ENCODE peak calls at places on chromosomes 5 and 9, in five cellular contexts. W is PC-9, F is DND-41, O is breast epithelium, M is heart left ventricle. Z is an unnamed sample. For H3K27me3, the result is how much of the 10 kb centered on the place peaks cover.

GRCh38 chr9:92727716-92728700 is 36.6 kb downstream of the BICD2 start:
- DNase-seq in M (peak), W (no peak), F (no peak), O (no peak), Z (no peak)

GRCh38 chr5:9279779-9280178 is 266.1 kb downstream of the SEMA5A start:
- DNase-seq in O (no peak), M (no peak), F (no peak), W (no peak), Z (no peak)

GRCh38 chr5:67350600-67351315 is 154.2 kb upstream of the CD180 start:
- DNase-seq in W (no peak), M (no peak), F (peak), O (no peak), Z (peak)

GRCh38 chr9:14957054-14957453 is 46.8 kb upstream of the FREM1 start:
- DNase-seq in O (no peak), W (no peak), M (peak), F (no peak), Z (no peak)

GRCh38 chr5:68257207-68257606 is 41.7 kb downstream of the PIK3R1 start:
- DNase-seq in W (no peak), F (no peak), O (no peak), M (no peak), Z (no peak)

GRCh38 chr9:128420651-128421473 is at the start of gene CERCAM:
- DNase-seq in W (peak), F (peak), O (peak), M (peak), Z (no peak)

GRCh38 chr9:120904061-120904998 is 22.3 kb downstream of the TRAF1 start:
- DNase-seq in M (no peak), W (no peak), F (no peak), O (no peak), Z (peak)

GRCh38 chr9:136472640-136473353 is 10.0 kb downstream of the SEC16A start:
- DNase-seq in O (no peak), F (no peak), M (no peak), W (no peak), Z (no peak)

GRCh38 chr9:94269264-94269663 is 10.2 kb downstream of the ZNF169 start:
- DNase-seq in W (no peak), O (no peak), F (no peak), M (peak), Z (no peak)

GRCh38 chr5:59485629-59486439 is 407.7 kb downstream of the PDE4D start:
- DNase-seq in F (no peak), O (no peak), M (no peak), W (no peak), Z (no peak)

GRCh38 chr5:179818746-179819295 is 1.9 kb upstream of the SQSTM1 start:
- DNase-seq in F (no peak), W (peak), O (peak), M (peak), Z (peak)

GRCh38 chr9:73807956-73808355 is 656.3 kb downstream of the ANXA1 start:
- DNase-seq in M (no peak), W (no peak), F (no peak), O (no peak), Z (no peak)

GRCh38 chr5:165630211-165630866 is 2124.9 kb downstream of the MAT2B start:
- DNase-seq in W (peak), F (peak), O (no peak), M (peak), Z (no peak)

GRCh38 chr5:9519537-9519936 is 26.3 kb downstream of the SEMA5A start:
- DNase-seq in O (peak), M (no peak), W (no peak), F (no peak), Z (no peak)

GRCh38 chr5:141371572-141372475 is 1.8 kb downstream of the PCDHGB3 start:
- DNase-seq in M (no peak), W (no peak), O (no peak), F (no peak), Z (no peak)

GRCh38 chr5:141373673-141374317 is at the start of gene PCDHGA6:
- DNase-seq in O (no peak), M (no peak), F (no peak), W (no peak), Z (no peak)

GRCh38 chr5:141366016-141366896 is 2.3 kb downstream of the PCDHGA5 start:
- DNase-seq in O (no peak), W (no peak), F (no peak), M (no peak), Z (no peak)

GRCh38 chr5:141374627-141375026 is 936 bp downstream of the PCDHGA6 start:
- DNase-seq in F (no peak), W (no peak), O (no peak), M (no peak), Z (no peak)

GRCh38 chr5:141369994-141370848 is at the start of gene PCDHGB3:
- DNase-seq in F (no peak), M (peak), O (no peak), W (peak), Z (no peak)
- TF ChIP-seq CTCF in F (no peak), M (peak), O (no peak), W (peak), Z (no peak)

DNA sequence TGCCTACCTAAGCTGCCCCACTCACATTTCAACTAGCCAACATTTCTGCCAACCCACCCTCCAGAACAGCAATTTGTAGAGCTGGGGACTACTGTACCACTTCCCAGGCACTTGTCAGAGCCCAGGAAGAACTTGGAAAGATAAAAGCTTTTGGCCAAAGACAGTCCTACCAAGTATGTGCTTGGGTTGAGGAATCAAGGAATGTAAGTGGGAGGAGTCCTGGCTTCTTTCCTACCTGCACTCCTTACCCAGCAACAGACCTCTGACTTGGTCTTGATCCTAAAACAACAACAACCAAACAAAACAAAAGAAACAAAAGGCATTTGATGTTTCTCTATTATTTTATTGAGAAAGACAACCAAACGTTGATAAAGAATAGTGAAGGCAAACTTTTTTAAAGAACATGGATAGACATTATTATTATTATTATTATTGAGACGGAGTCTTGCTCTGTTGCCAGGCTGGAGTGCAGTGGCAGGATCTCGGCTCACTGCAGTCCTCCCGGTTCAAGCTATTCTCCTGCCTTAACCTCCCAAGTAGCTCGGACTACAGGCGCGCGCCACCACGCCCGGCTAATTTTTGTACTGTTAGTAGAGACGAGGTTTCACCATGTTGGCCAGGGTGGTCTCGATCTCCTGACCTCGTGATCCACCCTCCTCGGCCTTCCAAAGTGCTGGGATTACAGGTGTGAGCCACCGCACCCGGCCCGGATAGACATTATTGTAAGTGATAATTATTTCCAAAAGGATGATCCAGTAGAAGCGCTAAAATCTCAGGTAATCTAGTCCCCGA is 33.5 kb downstream of the ANXA2R start:
- DNase-seq in O (no peak), M (no peak), W (no peak), F (no peak), Z (no peak)
- H3K27me3 ChIP-seq in O (under half), M (under half), W (under half), F (under half), Z (under half)

GRCh38 chr9:124766815-124767554 is 4.1 kb downstream of the NR6A1 start:
- DNase-seq in O (no peak), M (no peak), F (no peak), W (no peak), Z (no peak)
- TF ChIP-seq CTCF in O (no peak), M (no peak), F (peak), W (no peak), Z (no peak)

DNA sequence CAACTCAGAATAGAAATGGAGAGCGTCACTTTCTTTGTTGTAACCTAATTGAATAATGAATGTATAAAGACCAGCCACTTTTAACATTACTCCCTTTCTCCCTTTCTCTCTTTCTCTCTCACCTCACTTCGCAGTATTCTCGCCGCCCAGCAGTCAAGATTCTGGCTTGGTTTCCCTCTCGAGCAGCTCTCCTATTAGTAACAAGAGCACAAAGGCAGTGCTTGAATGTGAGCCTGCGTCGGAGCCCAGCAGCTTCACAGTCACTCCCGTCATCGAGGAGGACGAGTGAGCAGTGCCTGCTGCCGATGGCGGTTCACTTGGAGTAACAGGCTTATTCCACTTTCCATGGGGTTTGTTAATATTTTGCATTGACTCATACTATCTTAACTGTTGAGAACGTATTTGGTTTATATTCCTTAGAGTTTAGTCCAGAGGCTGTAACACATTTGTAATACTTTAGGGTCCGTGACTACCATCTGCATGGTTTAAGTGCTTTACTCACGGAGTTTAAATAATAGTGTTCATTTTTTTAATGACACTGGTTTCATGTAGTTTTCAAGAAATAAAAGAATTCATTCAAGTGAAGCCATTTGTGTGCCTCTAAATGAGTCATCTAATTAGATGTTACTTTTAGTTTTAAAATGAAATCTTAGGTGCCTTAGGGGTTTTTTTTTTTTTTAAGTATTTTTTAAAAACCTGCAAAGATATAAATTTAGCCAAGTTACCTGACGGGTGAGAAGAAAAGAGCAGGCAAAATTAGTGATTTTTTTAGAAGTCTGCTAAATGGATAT is 8.4 kb upstream of the DMRT3 start:
- DNase-seq in W (no peak), F (no peak), M (no peak), O (no peak), Z (no peak)
- H3K27me3 ChIP-seq in W (under half), F (under half), M (half or more), O (half or more), Z (half or more)

Z was measured in CD4-positive, alpha-beta T cell.